ENCODE peak calls at places on chromosomes 12 and 14, in five cellular contexts. N is fibroblast of mammary gland, O is IMR-90, Z is RWPE2, E is GM13977. B is an unnamed sample.
A peak's percentile ranks its signal among the peaks of the same experiment; 100 is the strongest.

GRCh38 chr12:57887631-57888406 is 41.3 kb upstream of the CTDSP2 start:
- DNase-seq in N (peak; percentile 45), O (peak; percentile 55), Z (no peak), E (no peak), B (no peak)

GRCh38 chr12:52097045-52097666 is 17.7 kb downstream of the SMIM41 start:
- DNase-seq in N (no peak), O (no peak), Z (no peak), E (no peak), B (no peak)

GRCh38 chr12:18700254-18700653 is 37.6 kb downstream of the PLCZ1 start:
- DNase-seq in N (peak; percentile 97), O (peak; percentile 96), Z (no peak), E (no peak), B (no peak)

GRCh38 chr12:49161092-49161795 is 27.6 kb downstream of the TUBA1A start:
- DNase-seq in N (no peak), O (no peak), Z (no peak), E (no peak), B (no peak)

GRCh38 chr14:103260629-103261124 is 73.4 kb upstream of the EIF5 start:
- DNase-seq in N (peak; percentile 36), O (peak; percentile 63), Z (peak; percentile 62), E (no peak), B (no peak)

GRCh38 chr14:23864856-23865255 is 88.7 kb upstream of the DHRS4 start:
- DNase-seq in N (no peak), O (no peak), Z (no peak), E (no peak), B (no peak)

GRCh38 chr12:49154221-49154620 is 23.0 kb upstream of the TUBA1B start:
- DNase-seq in N (no peak), O (no peak), Z (no peak), E (no peak), B (no peak)

GRCh38 chr14:45716506-45716905 is 463.5 kb upstream of the MIS18BP1 start:
- DNase-seq in N (peak; percentile 7), O (no peak), Z (no peak), E (no peak), B (no peak)

GRCh38 chr14:33587761-33588160 is 363.1 kb downstream of the EGLN3 start:
- DNase-seq in N (no peak), O (no peak), Z (no peak), E (no peak), B (no peak)
- TF ChIP-seq CTCF in N (no peak), O (no peak), Z (no peak), E (no peak), B (no peak)

GRCh38 chr12:45839917-45840316 is 110.4 kb downstream of the ARID2 start:
- DNase-seq in N (no peak), O (no peak), Z (no peak), E (no peak), B (no peak)
- TF ChIP-seq CTCF in N (no peak), O (no peak), Z (no peak), E (no peak), B (no peak)

GRCh38 chr12:14846042-14846587 is 2.8 kb upstream of the ART4 start:
- DNase-seq in N (no peak), O (no peak), Z (no peak), E (no peak), B (no peak)

GRCh38 chr12:14846878-14847580 is 3.7 kb upstream of the ART4 start:
- DNase-seq in N (no peak), O (no peak), Z (no peak), E (no peak), B (no peak)

GRCh38 chr12:14843425-14843887 is at the start of gene ART4:
- DNase-seq in N (no peak), O (no peak), Z (no peak), E (no peak), B (no peak)

GRCh38 chr12:14842315-14842714 is 1.0 kb downstream of the ART4 start:
- DNase-seq in N (no peak), O (no peak), Z (no peak), E (no peak), B (no peak)

GRCh38 chr12:14845350-14845750 is 2.0 kb upstream of the ART4 start:
- DNase-seq in N (peak; percentile 65), O (peak; percentile 65), Z (no peak), E (peak; percentile 58), B (peak; percentile 50)
- TF ChIP-seq CTCF in N (peak; percentile 74), O (peak; percentile 85), Z (peak; percentile 60), E (peak; percentile 79), B (peak; percentile 49)

GRCh38 chr12:2641209-2641608 is 153.6 kb upstream of the FKBP4 start:
- DNase-seq in N (peak; percentile 51), O (peak; percentile 30), Z (peak; percentile 54), E (no peak), B (no peak)
- TF ChIP-seq CTCF in N (peak; percentile 50), O (peak; percentile 43), Z (no peak), E (peak; percentile 22), B (no peak)

GRCh38 chr12:124531906-124532305 is 35.5 kb downstream of the NCOR2 start:
- DNase-seq in N (no peak), O (no peak), Z (no peak), E (no peak), B (no peak)
- TF ChIP-seq CTCF in N (no peak), O (no peak), Z (no peak), E (no peak), B (no peak)

GRCh38 chr14:77151918-77152588 is 10.5 kb upstream of the ZDHHC22 start:
- DNase-seq in N (peak; percentile 23), O (peak; percentile 28), Z (no peak), E (peak; percentile 77), B (peak; percentile 62)
- TF ChIP-seq CTCF in N (peak; percentile 23), O (peak; percentile 39), Z (peak; percentile 18), E (peak; percentile 15), B (no peak)

DNA sequence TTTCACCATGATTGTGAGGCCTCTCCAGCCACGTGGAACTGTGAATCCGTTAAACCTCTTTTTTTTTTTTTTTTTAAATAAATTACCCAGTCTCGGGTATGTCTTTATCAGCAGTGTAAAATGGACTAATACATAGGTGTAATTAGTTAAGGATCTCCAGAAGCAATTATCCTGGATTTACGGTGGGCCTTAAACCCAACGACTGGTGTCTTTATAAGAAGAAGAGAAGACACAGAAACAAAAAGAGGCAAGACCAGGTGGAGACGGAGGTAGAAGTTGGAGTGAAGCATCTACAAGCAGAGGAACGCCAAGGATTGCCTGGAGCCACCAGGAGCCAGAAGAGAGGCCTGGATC is 114.6 kb upstream of the MAP1LC3B2 start:
- DNase-seq in N (no peak), O (no peak), Z (no peak), E (no peak), B (no peak)
- TF ChIP-seq CTCF in N (no peak), O (no peak), Z (no peak), E (no peak), B (no peak)

GRCh38 chr12:93571854-93572711 is at the start of gene SOCS2:
- DNase-seq in N (no peak), O (peak; percentile 21), Z (no peak), E (peak; percentile 50), B (peak; percentile 64)

GRCh38 chr12:93572712-93573551 is 457 bp downstream of the SOCS2 start:
- DNase-seq in N (no peak), O (peak; percentile 23), Z (peak; percentile 61), E (peak; percentile 41), B (peak; percentile 41)

GRCh38 chr12:93569656-93570551 is 2.6 kb upstream of the SOCS2 start:
- DNase-seq in N (peak; percentile 87), O (peak; percentile 84), Z (peak; percentile 83), E (peak; percentile 86), B (peak; percentile 88)

GRCh38 chr12:93570552-93571359 is 1.7 kb upstream of the SOCS2 start:
- DNase-seq in N (peak; percentile 93), O (peak; percentile 92), Z (peak; percentile 90), E (peak; percentile 88), B (peak; percentile 88)

GRCh38 chr12:93571360-93571853 is 1.1 kb upstream of the SOCS2 start:
- DNase-seq in N (peak; percentile 65), O (peak; percentile 55), Z (peak; percentile 68), E (peak; percentile 73), B (peak; percentile 77)
- TF ChIP-seq CTCF in N (peak; percentile 3), O (peak; percentile 24), Z (peak; percentile 29), E (peak; percentile 57), B (peak; percentile 26)

GRCh38 chr14:80787876-80788275 is 153.7 kb downstream of the CEP128 start:
- DNase-seq in N (no peak), O (no peak), Z (no peak), E (no peak), B (no peak)

GRCh38 chr14:80781968-80782367 is 159.6 kb downstream of the CEP128 start:
- DNase-seq in N (peak; percentile 42), O (peak; percentile 47), Z (no peak), E (no peak), B (no peak)

DNA sequence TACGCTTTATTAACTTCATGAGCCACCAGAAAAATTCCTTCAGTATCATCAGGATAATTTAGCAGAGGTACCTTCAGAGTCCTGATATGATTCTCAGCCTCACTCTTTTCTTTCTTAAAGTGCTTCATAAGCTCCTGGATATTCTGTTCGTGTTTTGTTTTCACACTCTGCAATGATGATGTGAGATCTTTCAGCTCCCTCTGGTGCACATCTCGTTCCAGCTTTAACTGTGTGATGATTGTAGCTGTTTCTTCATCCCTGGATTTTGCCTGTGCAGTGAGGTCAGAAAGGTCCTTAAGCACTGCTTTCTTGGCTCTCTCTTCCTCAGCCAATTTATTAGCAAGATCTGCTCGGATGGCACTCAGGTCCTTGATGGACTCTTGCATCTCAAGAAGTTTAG is 156.7 kb downstream of the CEP128 start:
- DNase-seq in N (peak; percentile 35), O (peak; percentile 49), Z (no peak), E (no peak), B (no peak)
- TF ChIP-seq CTCF in N (no peak), O (peak; percentile 44), Z (no peak), E (no peak), B (no peak)